ENCODE peak calls at places on chromosomes 7 and 10, in five cellular contexts. Z is cardiac muscle cell; Y is CD8-positive, alpha-beta T cell; K is CD4-positive, alpha-beta T cell; V is AG04450. E is an unnamed sample.

GRCh38 chr10:102410427-102411073 is 8.0 kb downstream of the PSD start:
- DNase-seq in Z (peak), Y (peak), K (peak), V (no peak), E (no peak)

GRCh38 chr7:95596183-95597135 is at the start of gene PDK4:
- DNase-seq in Z (peak), Y (no peak), K (no peak), V (no peak), E (peak)

GRCh38 chr7:26675143-26675887 is 189.1 kb downstream of the SKAP2 start:
- DNase-seq in Z (no peak), Y (no peak), K (no peak), V (peak), E (no peak)

GRCh38 chr7:3067193-3067592 is 23.5 kb upstream of the CARD11 start:
- DNase-seq in Z (no peak), Y (peak), K (no peak), V (no peak), E (no peak)

GRCh38 chr7:2702594-2702957 is 14.6 kb downstream of the AMZ1 start:
- DNase-seq in Z (no peak), Y (no peak), K (no peak), V (no peak), E (no peak)

GRCh38 chr7:133945497-133945896 is 181.6 kb upstream of the LRGUK start:
- DNase-seq in Z (peak), Y (no peak), K (no peak), V (no peak), E (no peak)

GRCh38 chr10:63767512-63767911 is 246.3 kb downstream of the REEP3 start:
- DNase-seq in Z (peak), Y (no peak), K (no peak), V (no peak), E (no peak)

GRCh38 chr7:70489808-70490207 is 642.1 kb upstream of the GALNT17 start:
- DNase-seq in Z (peak), Y (no peak), K (no peak), V (no peak), E (no peak)

GRCh38 chr10:113712755-113713154 is 33.0 kb downstream of the CASP7 start:
- DNase-seq in Z (no peak), Y (no peak), K (no peak), V (no peak), E (no peak)

GRCh38 chr7:68384581-68384980 is 1213.7 kb upstream of the AUTS2 start:
- DNase-seq in Z (no peak), Y (no peak), K (no peak), V (no peak), E (no peak)

GRCh38 chr10:61635946-61636345 is 26.8 kb upstream of the CABCOCO1 start:
- DNase-seq in Z (no peak), Y (no peak), K (no peak), V (no peak), E (no peak)

GRCh38 chr7:54877683-54878082 is 118.7 kb upstream of the SEC61G start:
- DNase-seq in Z (peak), Y (no peak), K (no peak), V (no peak), E (no peak)

GRCh38 chr10:119120413-119120867 is 16.5 kb downstream of the DENND10 start:
- DNase-seq in Z (no peak), Y (no peak), K (no peak), V (peak), E (no peak)

GRCh38 chr10:91864099-91864498 is 45.2 kb downstream of the FGFBP3 start:
- DNase-seq in Z (no peak), Y (no peak), K (no peak), V (no peak), E (no peak)

GRCh38 chr7:35030848-35031247 is 6.4 kb downstream of the DPY19L1 start:
- DNase-seq in Z (no peak), Y (no peak), K (no peak), V (no peak), E (no peak)

GRCh38 chr7:106421181-106421762 is 136.5 kb upstream of the NAMPT start:
- DNase-seq in Z (peak), Y (no peak), K (no peak), V (peak), E (peak)

GRCh38 chr7:102173669-102174068 is 113.0 kb upstream of the SH2B2 start:
- DNase-seq in Z (no peak), Y (no peak), K (no peak), V (no peak), E (no peak)

GRCh38 chr7:136868496-136869005 is at the start of gene CHRM2:
- DNase-seq in Z (peak), Y (no peak), K (no peak), V (peak), E (no peak)

DNA sequence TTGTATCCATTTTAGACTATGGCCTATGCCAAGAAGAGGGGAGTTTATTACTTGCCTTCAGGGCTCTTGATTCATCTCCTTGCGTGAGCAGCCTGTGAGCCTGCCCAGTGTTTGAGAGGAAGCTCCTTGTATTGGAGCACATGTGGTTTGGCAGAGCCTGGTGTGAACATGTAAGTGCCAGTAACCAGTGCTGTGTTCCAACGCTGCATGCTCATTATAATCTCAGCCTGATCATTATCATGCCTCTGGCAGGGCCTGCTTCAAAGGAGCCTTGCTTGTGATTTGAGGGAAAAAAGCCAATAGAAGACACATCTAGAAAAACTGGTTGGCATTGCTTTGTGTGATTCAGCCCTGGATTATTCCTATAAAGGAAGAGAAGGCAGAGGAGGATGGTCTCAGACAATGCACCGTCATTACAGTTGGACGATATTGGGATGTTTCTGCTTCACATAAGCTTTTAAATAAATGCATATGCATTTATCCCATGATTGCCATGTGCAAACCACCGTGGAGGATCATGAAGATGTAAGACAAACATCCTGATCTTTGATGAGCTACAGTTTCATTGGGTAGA is 203.4 kb upstream of the AHR start:
- DNase-seq in Z (peak), Y (no peak), K (no peak), V (no peak), E (no peak)
- H3K27ac ChIP-seq in Z (no peak), Y (no peak), K (no peak), V (no peak), E (no peak)

GRCh38 chr7:22858640-22859561 is 36.3 kb upstream of the TOMM7 start:
- DNase-seq in Z (peak), Y (no peak), K (no peak), V (peak), E (no peak)
- H3K27ac ChIP-seq in Z (no peak), Y (no peak), K (no peak), V (peak), E (no peak)

DNA sequence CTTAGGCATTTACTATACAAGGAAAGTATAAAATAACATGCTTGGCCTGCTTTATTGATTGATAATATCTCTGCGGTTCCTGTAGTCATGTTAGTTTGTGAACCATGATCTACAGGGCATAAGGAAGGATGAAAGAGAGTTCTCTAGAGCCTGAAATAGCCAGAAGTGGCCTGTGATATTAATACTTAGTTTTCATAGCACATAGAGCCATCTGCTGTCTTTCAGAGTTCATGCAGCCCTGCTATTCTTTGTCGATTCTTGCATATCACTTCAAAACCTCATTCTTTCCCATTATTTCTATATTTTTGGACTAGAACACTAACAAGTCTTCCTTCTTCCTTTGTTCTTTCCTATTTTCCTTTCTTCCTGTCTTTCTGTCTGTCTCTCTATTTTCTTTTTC is 26.4 kb upstream of the PRKG1 start:
- DNase-seq in Z (peak), Y (no peak), K (no peak), V (no peak), E (no peak)
- H3K27ac ChIP-seq in Z (no peak), Y (no peak), K (no peak), V (no peak), E (no peak)

DNA sequence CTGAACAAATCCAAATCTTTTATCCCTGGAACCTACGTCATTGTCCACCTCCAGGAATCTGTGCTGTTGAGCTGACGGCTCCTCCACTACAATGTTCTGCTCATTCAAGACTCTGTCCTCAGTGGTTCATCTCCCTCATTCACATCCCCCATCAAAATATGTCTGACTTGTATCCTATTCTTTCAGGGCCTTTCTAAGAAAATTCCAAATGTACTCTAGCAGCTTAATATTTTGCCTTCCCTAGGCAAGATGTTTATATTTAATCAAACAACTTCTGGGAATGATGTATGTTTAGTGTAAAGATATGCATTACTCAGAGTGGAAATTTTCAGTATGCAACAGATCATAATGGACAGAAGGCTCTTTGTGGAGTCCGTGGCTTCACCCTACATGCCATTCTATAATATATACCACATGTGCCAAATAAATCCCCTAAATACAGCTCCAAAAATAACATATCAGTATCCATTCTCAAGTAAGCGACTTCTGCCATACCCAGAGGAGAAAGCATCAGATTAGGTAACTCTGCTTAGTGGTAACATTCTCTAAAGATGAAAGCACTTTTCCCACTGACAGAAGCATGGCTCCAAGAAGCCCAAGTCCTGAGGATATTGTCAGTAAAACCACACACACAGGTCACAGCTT is 316.6 kb downstream of the KCNMA1 start:
- DNase-seq in Z (peak), Y (no peak), K (no peak), V (peak), E (no peak)
- H3K27ac ChIP-seq in Z (no peak), Y (no peak), K (no peak), V (peak), E (no peak)

GRCh38 chr7:4681922-4682620 is at the start of gene FOXK1:
- DNase-seq in Z (peak), Y (peak), K (peak), V (no peak), E (peak)

GRCh38 chr7:4681218-4681851 is 760 bp upstream of the FOXK1 start:
- DNase-seq in Z (no peak), Y (peak), K (no peak), V (no peak), E (no peak)

GRCh38 chr7:4683884-4684565 is 1.9 kb downstream of the FOXK1 start:
- DNase-seq in Z (peak), Y (peak), K (peak), V (no peak), E (no peak)

GRCh38 chr7:4683043-4683883 is 1.2 kb downstream of the FOXK1 start:
- DNase-seq in Z (no peak), Y (peak), K (peak), V (no peak), E (no peak)

GRCh38 chr7:4682621-4683042 is 537 bp downstream of the FOXK1 start:
- DNase-seq in Z (peak), Y (peak), K (peak), V (no peak), E (no peak)
- H3K27ac ChIP-seq in Z (peak), Y (peak), K (peak), V (peak), E (peak)

DNA sequence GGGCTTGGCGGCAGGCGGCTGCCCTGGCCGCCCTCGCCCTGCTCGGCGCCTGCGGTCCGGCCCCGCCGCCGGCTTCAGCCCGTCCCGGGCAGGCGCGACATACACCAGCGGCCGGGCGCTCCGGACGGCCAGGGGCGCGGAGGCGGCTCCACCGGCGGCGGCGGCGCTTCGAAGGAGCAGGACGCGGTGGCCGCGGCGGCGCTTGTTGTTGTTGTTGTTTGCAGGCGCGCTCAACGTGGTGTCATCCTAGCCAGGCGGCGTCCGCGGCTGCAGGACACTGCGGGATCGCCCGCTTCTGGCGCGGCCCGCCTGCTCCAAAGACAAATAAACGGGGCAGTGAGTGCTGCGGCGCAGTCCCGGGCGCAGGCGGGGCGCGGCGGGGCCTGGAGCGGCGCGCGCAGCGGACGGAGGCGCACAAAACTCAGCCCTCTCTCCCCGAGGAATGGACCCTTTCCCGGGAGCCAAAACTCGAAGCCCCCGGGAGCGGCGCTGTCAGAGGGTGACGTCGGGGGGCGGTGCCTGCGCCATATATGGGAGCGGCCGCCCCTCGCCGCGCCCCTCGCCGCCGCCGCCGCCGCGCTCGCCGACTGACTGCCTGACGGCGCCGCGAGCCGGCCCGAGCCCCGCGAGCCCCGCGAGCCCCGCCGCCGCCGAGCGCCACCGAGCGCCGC is at the start of gene EBF3:
- DNase-seq in Z (peak), Y (peak), K (peak), V (no peak), E (no peak)
- H3K27ac ChIP-seq in Z (no peak), Y (no peak), K (no peak), V (no peak), E (no peak)

DNA sequence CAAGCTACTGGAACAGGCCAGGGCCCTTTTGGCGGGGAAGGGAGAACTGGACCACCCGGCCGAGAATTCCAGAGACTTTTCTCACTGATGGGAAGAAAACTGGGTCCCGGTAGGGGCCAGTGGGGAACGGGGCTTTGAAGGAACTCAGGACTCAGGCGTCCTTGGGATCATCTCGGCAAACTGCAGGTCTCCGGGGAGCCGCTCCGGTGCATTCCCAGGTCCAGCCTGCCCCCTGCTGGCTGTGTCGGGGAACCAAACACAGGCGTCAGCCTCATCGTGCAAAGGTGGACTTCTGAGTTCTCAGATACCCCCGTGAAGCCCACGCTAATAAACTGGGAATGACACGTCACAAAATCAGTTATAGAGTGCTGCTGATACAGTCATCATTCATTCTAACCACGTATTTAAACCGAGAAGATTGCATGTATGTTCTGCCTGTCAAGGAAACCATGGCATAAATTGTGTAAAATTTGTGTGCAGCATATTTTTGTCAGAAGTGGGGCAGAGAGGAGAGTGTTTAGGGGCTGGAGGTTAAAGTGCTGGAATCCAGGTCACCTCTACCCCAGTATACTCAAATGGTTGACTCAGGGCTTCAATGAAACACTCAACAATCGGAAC is 76.1 kb upstream of the CPXM2 start:
- DNase-seq in Z (peak), Y (peak), K (no peak), V (no peak), E (peak)
- H3K27ac ChIP-seq in Z (no peak), Y (no peak), K (no peak), V (no peak), E (no peak)

DNA sequence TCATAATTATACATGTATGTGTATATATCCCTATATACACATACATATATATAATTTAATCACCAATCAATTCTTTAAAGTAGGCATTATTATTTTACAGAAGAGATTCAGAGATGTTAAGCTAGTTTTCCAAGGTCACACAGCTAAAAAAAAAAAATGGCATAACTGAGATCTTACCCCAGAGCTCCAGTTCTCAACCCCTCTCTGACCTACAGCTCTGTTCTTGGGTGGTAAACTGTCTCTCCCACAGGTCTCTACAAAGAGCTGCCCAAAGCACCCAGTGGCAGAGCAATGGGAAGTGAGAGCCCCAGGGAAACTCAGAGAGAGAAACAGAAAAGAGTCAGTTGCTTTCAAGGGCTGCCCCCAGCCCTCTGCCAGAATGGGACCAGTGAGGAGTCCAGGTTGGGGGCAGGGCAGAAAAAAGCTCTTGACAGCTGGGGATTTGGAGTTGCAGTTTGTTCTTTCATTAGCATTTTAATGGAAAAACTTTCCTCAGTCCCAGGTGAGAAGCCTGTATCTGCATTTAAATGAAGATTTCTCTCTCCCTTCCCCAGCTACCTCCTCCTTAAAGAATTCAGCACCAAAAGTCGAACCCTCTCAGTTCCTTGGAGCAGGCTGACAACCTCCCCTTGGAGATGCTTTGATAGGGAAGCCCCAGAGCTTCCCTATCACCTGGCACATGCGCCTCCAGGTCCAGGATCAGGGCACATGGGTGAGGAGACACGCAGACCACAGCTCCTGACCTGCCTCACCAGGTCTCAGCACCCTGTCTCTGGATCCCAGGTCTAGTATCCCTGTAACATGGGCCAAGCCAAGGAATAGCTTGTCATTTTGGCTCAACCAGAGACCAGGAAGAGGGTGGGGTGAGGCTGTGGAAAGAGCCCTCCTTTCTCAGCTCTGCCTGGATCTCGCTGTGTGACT is 388.1 kb downstream of the PLXNA4 start:
- DNase-seq in Z (no peak), Y (no peak), K (no peak), V (no peak), E (no peak)
- H3K27ac ChIP-seq in Z (no peak), Y (no peak), K (no peak), V (no peak), E (no peak)

GRCh38 chr10:132236881-132237280 is 50.1 kb downstream of the DPYSL4 start:
- DNase-seq in Z (no peak), Y (no peak), K (no peak), V (no peak), E (no peak)
- H3K27ac ChIP-seq in Z (no peak), Y (no peak), K (no peak), V (no peak), E (no peak)

E was measured in caudate nucleus.